ENCODE peak calls at places on chromosomes 4 and X, in eight cellular contexts. Q, A, R, G, C, N, M and P are unnamed samples.

GRCh38 chr4:2402941-2403340 is 15.5 kb downstream of the ZFYVE28 start:
- DNase-seq in Q (no peak), A (no peak), R (no peak), G (peak; percentile 47), C (no peak), N (no peak), M (no peak), P (peak; percentile 68)

GRCh38 chr4:158758142-158758541 is 10.7 kb upstream of the FNIP2 start:
- DNase-seq in Q (no peak), A (no peak), R (no peak), G (no peak), C (no peak), N (no peak), M (no peak), P (no peak)

GRCh38 chr4:90317785-90318184 is 190.6 kb downstream of the CCSER1 start:
- DNase-seq in Q (no peak), A (peak; percentile 59), R (no peak), G (no peak), C (no peak), N (no peak), M (peak; percentile 88), P (no peak)

GRCh38 chr4:123055943-123056342 is 133.5 kb upstream of the NUDT6 start:
- DNase-seq in Q (no peak), A (no peak), R (no peak), G (no peak), C (no peak), N (no peak), M (no peak), P (no peak)

GRCh38 chr4:11650801-11651596 is 222.3 kb upstream of the HS3ST1 start:
- DNase-seq in Q (no peak), A (no peak), R (no peak), G (no peak), C (no peak), N (no peak), M (peak; percentile 62), P (peak; percentile 16)

GRCh38 chr4:143482753-143483362 is 30.6 kb upstream of the SMARCA5 start:
- DNase-seq in Q (no peak), A (peak; percentile 42), R (no peak), G (no peak), C (no peak), N (no peak), M (peak; percentile 5), P (peak; percentile 66)

GRCh38 chr4:185738038-185738552 is 73.9 kb downstream of the SORBS2 start:
- DNase-seq in Q (no peak), A (peak; percentile 23), R (no peak), G (no peak), C (no peak), N (no peak), M (no peak), P (no peak)

GRCh38 chr4:1614854-1615595 is 69.1 kb downstream of the FAM53A start:
- DNase-seq in Q (no peak), A (no peak), R (no peak), G (no peak), C (peak; percentile 39), N (no peak), M (no peak), P (no peak)

GRCh38 chrX:46770817-46771163 is 11.9 kb upstream of the SLC9A7 start:
- DNase-seq in Q (no peak), A (peak; percentile 81), R (no peak), G (no peak), C (no peak), N (no peak), M (peak; percentile 36), P (no peak)

GRCh38 chr4:186684889-186685309 is 38.8 kb downstream of the FAT1 start:
- DNase-seq in Q (no peak), A (no peak), R (no peak), G (no peak), C (no peak), N (no peak), M (peak; percentile 72), P (no peak)

GRCh38 chr4:3287972-3288570 is 4.8 kb upstream of the RGS12 start:
- DNase-seq in Q (no peak), A (no peak), R (peak; percentile 60), G (no peak), C (no peak), N (no peak), M (no peak), P (no peak)

GRCh38 chrX:68396953-68397352 is 36.3 kb downstream of the OPHN1 start:
- DNase-seq in Q (no peak), A (no peak), R (no peak), G (no peak), C (no peak), N (peak; percentile 17), M (no peak), P (no peak)